ENCODE peak calls at places on chromosomes 1 and 21, in seven cellular contexts. One of them, this sample, is unnamed.

GRCh38 chr1:59074574-59074973 is 222.3 kb upstream of the FGGY start:
- DNase-seq in thoracic aorta: no peak
- DNase-seq in adipocyte: no peak
- DNase-seq in CD4-positive, alpha-beta memory T cell: no peak
- DNase-seq in HepG2: peak; percentile 13
- DNase-seq in right atrium auricular region: no peak
- DNase-seq in psoas muscle: no peak
- DNase-seq in this sample: no peak

GRCh38 chr1:194071200-194071599 is 884.8 kb upstream of the B3GALT2 start:
- DNase-seq in CD4-positive, alpha-beta memory T cell: no peak
- DNase-seq in HepG2: no peak
- DNase-seq in right atrium auricular region: no peak
- DNase-seq in psoas muscle: no peak
- DNase-seq in adipocyte: no peak
- DNase-seq in thoracic aorta: no peak
- DNase-seq in this sample: peak; percentile 7

GRCh38 chr1:54763814-54764131 is 550 bp downstream of the PARS2 start:
- DNase-seq in thoracic aorta: no peak
- DNase-seq in right atrium auricular region: no peak
- DNase-seq in adipocyte: no peak
- DNase-seq in CD4-positive, alpha-beta memory T cell: no peak
- DNase-seq in HepG2: peak; percentile 10
- DNase-seq in psoas muscle: no peak
- DNase-seq in this sample: no peak

GRCh38 chr21:22019766-22020165 is 1021.6 kb downstream of the NCAM2 start:
- DNase-seq in HepG2: no peak
- DNase-seq in psoas muscle: no peak
- DNase-seq in adipocyte: peak; percentile 60
- DNase-seq in right atrium auricular region: no peak
- DNase-seq in CD4-positive, alpha-beta memory T cell: no peak
- DNase-seq in thoracic aorta: no peak
- DNase-seq in this sample: no peak

GRCh38 chr1:31663622-31664452 is 19.2 kb upstream of the PEF1 start:
- DNase-seq in CD4-positive, alpha-beta memory T cell: peak; percentile 38
- DNase-seq in psoas muscle: peak; percentile 57
- DNase-seq in thoracic aorta: no peak
- DNase-seq in HepG2: peak; percentile 28
- DNase-seq in adipocyte: peak; percentile 71
- DNase-seq in right atrium auricular region: peak; percentile 69
- DNase-seq in this sample: peak; percentile 80

GRCh38 chr1:39410915-39411436 is 80.5 kb upstream of the BMP8A start:
- DNase-seq in CD4-positive, alpha-beta memory T cell: peak; percentile 67
- DNase-seq in right atrium auricular region: peak; percentile 85
- DNase-seq in adipocyte: peak; percentile 97
- DNase-seq in psoas muscle: peak; percentile 82
- DNase-seq in thoracic aorta: no peak
- DNase-seq in HepG2: peak; percentile 84
- DNase-seq in this sample: peak; percentile 63

GRCh38 chr1:7267493-7267892 is 482.2 kb downstream of the CAMTA1 start:
- DNase-seq in HepG2: peak; percentile 8
- DNase-seq in right atrium auricular region: no peak
- DNase-seq in thoracic aorta: no peak
- DNase-seq in adipocyte: no peak
- DNase-seq in psoas muscle: no peak
- DNase-seq in CD4-positive, alpha-beta memory T cell: no peak
- DNase-seq in this sample: no peak

GRCh38 chr21:43277481-43278351 is 108.9 kb downstream of the CRYAA start:
- DNase-seq in right atrium auricular region: no peak
- DNase-seq in CD4-positive, alpha-beta memory T cell: no peak
- DNase-seq in HepG2: no peak
- DNase-seq in psoas muscle: peak; percentile 11
- DNase-seq in adipocyte: no peak
- DNase-seq in thoracic aorta: no peak
- DNase-seq in this sample: peak; percentile 49

GRCh38 chr1:50873458-50874187 is 86.4 kb downstream of the FAF1 start:
- DNase-seq in CD4-positive, alpha-beta memory T cell: peak; percentile 67
- DNase-seq in psoas muscle: peak; percentile 35
- DNase-seq in adipocyte: peak; percentile 62
- DNase-seq in HepG2: peak; percentile 23
- DNase-seq in right atrium auricular region: peak; percentile 68
- DNase-seq in thoracic aorta: no peak
- DNase-seq in this sample: peak; percentile 53

GRCh38 chr1:4684142-4684541 is 29.7 kb downstream of the AJAP1 start:
- DNase-seq in HepG2: no peak
- DNase-seq in adipocyte: no peak
- DNase-seq in psoas muscle: no peak
- DNase-seq in thoracic aorta: no peak
- DNase-seq in CD4-positive, alpha-beta memory T cell: no peak
- DNase-seq in right atrium auricular region: no peak
- DNase-seq in this sample: no peak

GRCh38 chr1:244144053-244144452 is 93.0 kb downstream of the ZBTB18 start:
- DNase-seq in right atrium auricular region: no peak
- DNase-seq in thoracic aorta: no peak
- DNase-seq in psoas muscle: no peak
- DNase-seq in CD4-positive, alpha-beta memory T cell: no peak
- DNase-seq in HepG2: no peak
- DNase-seq in adipocyte: no peak
- DNase-seq in this sample: no peak

GRCh38 chr1:10114746-10115145 is 82.0 kb downstream of the UBE4B start:
- DNase-seq in psoas muscle: no peak
- DNase-seq in thoracic aorta: no peak
- DNase-seq in CD4-positive, alpha-beta memory T cell: no peak
- DNase-seq in adipocyte: no peak
- DNase-seq in right atrium auricular region: no peak
- DNase-seq in HepG2: no peak
- DNase-seq in this sample: no peak

GRCh38 chr1:175171214-175171913 is 21.2 kb downstream of the KIAA0040 start:
- DNase-seq in right atrium auricular region: no peak
- DNase-seq in HepG2: no peak
- DNase-seq in psoas muscle: no peak
- DNase-seq in CD4-positive, alpha-beta memory T cell: no peak
- DNase-seq in adipocyte: no peak
- DNase-seq in thoracic aorta: no peak
- DNase-seq in this sample: no peak

GRCh38 chr1:52684545-52684944 is 13.6 kb downstream of the COA7 start:
- DNase-seq in adipocyte: no peak
- DNase-seq in thoracic aorta: no peak
- DNase-seq in HepG2: no peak
- DNase-seq in CD4-positive, alpha-beta memory T cell: no peak
- DNase-seq in right atrium auricular region: no peak
- DNase-seq in psoas muscle: no peak
- DNase-seq in this sample: no peak

GRCh38 chr1:167658574-167659328 is 28.7 kb downstream of the RCSD1 start:
- DNase-seq in right atrium auricular region: no peak
- DNase-seq in thoracic aorta: no peak
- DNase-seq in adipocyte: no peak
- DNase-seq in CD4-positive, alpha-beta memory T cell: no peak
- DNase-seq in HepG2: no peak
- DNase-seq in psoas muscle: no peak
- DNase-seq in this sample: peak; percentile 6

GRCh38 chr1:78070758-78071157 is 25.0 kb downstream of the GIPC2 start:
- DNase-seq in right atrium auricular region: no peak
- DNase-seq in psoas muscle: no peak
- DNase-seq in HepG2: no peak
- DNase-seq in CD4-positive, alpha-beta memory T cell: no peak
- DNase-seq in adipocyte: peak; percentile 76
- DNase-seq in thoracic aorta: no peak
- DNase-seq in this sample: no peak

GRCh38 chr21:29007801-29008200 is 11.3 kb downstream of the RWDD2B start:
- DNase-seq in psoas muscle: no peak
- DNase-seq in thoracic aorta: no peak
- DNase-seq in right atrium auricular region: no peak
- DNase-seq in adipocyte: no peak
- DNase-seq in CD4-positive, alpha-beta memory T cell: no peak
- DNase-seq in HepG2: no peak
- DNase-seq in this sample: no peak

GRCh38 chr1:226976671-226977287 is 36.7 kb downstream of the COQ8A start:
- DNase-seq in CD4-positive, alpha-beta memory T cell: no peak
- DNase-seq in HepG2: no peak
- DNase-seq in psoas muscle: no peak
- DNase-seq in adipocyte: no peak
- DNase-seq in right atrium auricular region: no peak
- DNase-seq in thoracic aorta: no peak
- DNase-seq in this sample: no peak

GRCh38 chr1:182707116-182707515 is 22.7 kb upstream of the RGS8 start:
- DNase-seq in HepG2: no peak
- DNase-seq in psoas muscle: no peak
- DNase-seq in right atrium auricular region: no peak
- DNase-seq in adipocyte: peak; percentile 12
- DNase-seq in CD4-positive, alpha-beta memory T cell: no peak
- DNase-seq in thoracic aorta: no peak
- DNase-seq in this sample: no peak

GRCh38 chr1:9439074-9439761 is 100.0 kb upstream of the SLC25A33 start:
- DNase-seq in psoas muscle: peak; percentile 56
- DNase-seq in adipocyte: no peak
- DNase-seq in CD4-positive, alpha-beta memory T cell: no peak
- DNase-seq in thoracic aorta: no peak
- DNase-seq in HepG2: peak; percentile 80
- DNase-seq in right atrium auricular region: peak; percentile 74
- DNase-seq in this sample: no peak

GRCh38 chr1:116879478-116880133 is 30.1 kb upstream of the PTGFRN start:
- DNase-seq in CD4-positive, alpha-beta memory T cell: no peak
- DNase-seq in HepG2: no peak
- DNase-seq in right atrium auricular region: no peak
- DNase-seq in adipocyte: no peak
- DNase-seq in psoas muscle: no peak
- DNase-seq in thoracic aorta: no peak
- DNase-seq in this sample: no peak

DNA sequence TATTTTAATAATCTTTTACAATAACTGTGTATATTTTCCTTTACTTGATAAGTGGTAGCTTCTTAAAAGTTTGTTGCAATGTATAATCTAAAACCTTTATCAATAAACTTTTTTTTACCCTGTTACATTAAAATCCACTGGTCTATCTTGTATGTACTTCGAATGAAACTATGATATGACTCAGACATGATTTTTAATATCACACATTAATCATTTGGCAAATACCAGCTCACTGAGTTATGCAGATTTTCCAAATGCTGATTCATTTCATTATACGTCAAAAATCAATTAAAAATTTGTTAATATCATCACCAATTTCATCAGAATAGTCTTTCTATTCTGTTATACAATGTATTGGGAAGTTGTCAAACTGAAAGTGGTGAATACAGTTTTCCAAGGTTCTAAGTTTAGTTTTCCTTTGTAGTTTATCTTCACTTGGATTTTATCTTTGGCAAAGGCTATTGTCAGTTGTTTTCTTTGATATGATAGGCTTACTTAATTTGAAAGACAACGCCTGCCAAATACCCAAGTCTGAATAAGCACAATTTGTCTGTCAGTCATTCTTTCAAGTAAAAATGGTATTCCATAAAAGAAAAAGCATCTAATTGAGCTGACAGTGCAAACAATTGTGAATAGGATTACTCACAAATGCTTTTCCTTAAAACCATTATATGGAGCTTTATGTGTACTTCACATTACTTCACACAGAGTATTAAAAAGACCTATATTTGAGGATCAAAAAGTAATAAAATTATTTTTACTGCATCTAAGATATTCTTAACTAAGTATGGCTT is 127.0 kb downstream of the NME7 start:
- DNase-seq in adipocyte: no peak
- DNase-seq in CD4-positive, alpha-beta memory T cell: no peak
- DNase-seq in thoracic aorta: no peak
- DNase-seq in psoas muscle: no peak
- DNase-seq in right atrium auricular region: no peak
- DNase-seq in HepG2: no peak
- DNase-seq in this sample: peak; percentile 90
- H3K4me3 ChIP-seq in adipocyte: peak overlapping the region; percentile 69
- H3K4me3 ChIP-seq in CD4-positive, alpha-beta memory T cell: no peak overlapping the region
- H3K4me3 ChIP-seq in thoracic aorta: no peak overlapping the region
- H3K4me3 ChIP-seq in psoas muscle: peak overlapping the region; percentile 8
- H3K4me3 ChIP-seq in right atrium auricular region: no peak overlapping the region
- H3K4me3 ChIP-seq in HepG2: no peak overlapping the region
- H3K4me3 ChIP-seq in this sample: no peak overlapping the region

GRCh38 chr1:221727146-221728036 is 14.5 kb downstream of the DUSP10 start:
- DNase-seq in HepG2: no peak
- DNase-seq in thoracic aorta: no peak
- DNase-seq in psoas muscle: no peak
- DNase-seq in CD4-positive, alpha-beta memory T cell: no peak
- DNase-seq in right atrium auricular region: no peak
- DNase-seq in adipocyte: no peak
- DNase-seq in this sample: no peak
- H3K4me1 ChIP-seq in HepG2: no peaks in the 10 kb centered on the region
- H3K4me1 ChIP-seq in thoracic aorta: peaks cover 28% of the 10 kb centered on the region
- H3K4me1 ChIP-seq in psoas muscle: peaks cover 78% of the 10 kb centered on the region
- H3K4me1 ChIP-seq in CD4-positive, alpha-beta memory T cell: peaks cover 65% of the 10 kb centered on the region
- H3K4me1 ChIP-seq in right atrium auricular region: no peaks in the 10 kb centered on the region
- H3K4me1 ChIP-seq in adipocyte: peaks cover 56% of the 10 kb centered on the region
- H3K4me1 ChIP-seq in this sample: peaks cover 5% of the 10 kb centered on the region

GRCh38 chr1:16118706-16119105 is 37.2 kb downstream of the EPHA2 start:
- DNase-seq in adipocyte: no peak
- DNase-seq in CD4-positive, alpha-beta memory T cell: no peak
- DNase-seq in right atrium auricular region: no peak
- DNase-seq in HepG2: no peak
- DNase-seq in psoas muscle: no peak
- DNase-seq in thoracic aorta: no peak
- DNase-seq in this sample: no peak

GRCh38 chr1:16119504-16119903 is 36.4 kb downstream of the EPHA2 start:
- DNase-seq in right atrium auricular region: no peak
- DNase-seq in HepG2: no peak
- DNase-seq in CD4-positive, alpha-beta memory T cell: no peak
- DNase-seq in psoas muscle: no peak
- DNase-seq in adipocyte: no peak
- DNase-seq in thoracic aorta: no peak
- DNase-seq in this sample: no peak

GRCh38 chr1:16116625-16117024 is 39.2 kb downstream of the EPHA2 start:
- DNase-seq in psoas muscle: no peak
- DNase-seq in thoracic aorta: no peak
- DNase-seq in right atrium auricular region: no peak
- DNase-seq in HepG2: no peak
- DNase-seq in adipocyte: no peak
- DNase-seq in CD4-positive, alpha-beta memory T cell: no peak
- DNase-seq in this sample: no peak

GRCh38 chr1:16117369-16117768 is 38.5 kb downstream of the EPHA2 start:
- DNase-seq in HepG2: no peak
- DNase-seq in CD4-positive, alpha-beta memory T cell: no peak
- DNase-seq in adipocyte: no peak
- DNase-seq in psoas muscle: no peak
- DNase-seq in thoracic aorta: no peak
- DNase-seq in right atrium auricular region: no peak
- DNase-seq in this sample: no peak

DNA sequence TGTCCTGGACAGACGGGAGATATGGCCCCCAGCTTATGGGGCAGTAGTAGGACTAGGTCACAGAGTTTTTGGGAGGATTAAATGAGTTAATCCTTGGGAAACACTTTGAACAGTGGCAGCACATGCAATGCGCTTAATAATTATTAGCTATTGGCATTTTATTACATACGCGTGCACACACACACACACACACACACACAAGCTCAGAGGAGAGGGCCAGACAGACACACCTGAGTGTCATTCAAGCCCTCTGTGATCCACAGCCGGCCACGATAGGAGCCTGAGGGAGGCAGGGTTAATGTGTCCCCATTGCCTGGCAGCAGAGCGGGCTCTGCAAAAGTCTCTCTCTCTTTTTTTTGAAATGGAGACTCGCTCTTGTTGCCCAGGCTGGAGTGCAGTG is 37.9 kb downstream of the EPHA2 start:
- DNase-seq in HepG2: no peak
- DNase-seq in right atrium auricular region: no peak
- DNase-seq in psoas muscle: no peak
- DNase-seq in thoracic aorta: no peak
- DNase-seq in adipocyte: no peak
- DNase-seq in CD4-positive, alpha-beta memory T cell: no peak
- DNase-seq in this sample: no peak
- H3K27me3 ChIP-seq in HepG2: peaks cover 3% of the 10 kb centered on the region
- H3K27me3 ChIP-seq in right atrium auricular region: no peaks in the 10 kb centered on the region
- H3K27me3 ChIP-seq in psoas muscle: no peaks in the 10 kb centered on the region
- H3K27me3 ChIP-seq in thoracic aorta: no peaks in the 10 kb centered on the region
- H3K27me3 ChIP-seq in adipocyte: peaks cover 8% of the 10 kb centered on the region
- H3K27me3 ChIP-seq in CD4-positive, alpha-beta memory T cell: no peaks in the 10 kb centered on the region
- H3K27me3 ChIP-seq in this sample: no peaks in the 10 kb centered on the region

GRCh38 chr1:43935711-43936427 is 2.3 kb downstream of the ARTN start:
- DNase-seq in CD4-positive, alpha-beta memory T cell: no peak
- DNase-seq in right atrium auricular region: no peak
- DNase-seq in adipocyte: no peak
- DNase-seq in HepG2: no peak
- DNase-seq in psoas muscle: no peak
- DNase-seq in thoracic aorta: no peak
- DNase-seq in this sample: no peak
- H3K4me3 ChIP-seq in CD4-positive, alpha-beta memory T cell: no peak overlapping the region
- H3K4me3 ChIP-seq in right atrium auricular region: peak overlapping the region; percentile 32
- H3K4me3 ChIP-seq in adipocyte: no peak overlapping the region
- H3K4me3 ChIP-seq in HepG2: peak overlapping the region; percentile 61
- H3K4me3 ChIP-seq in psoas muscle: peak overlapping the region; percentile 64
- H3K4me3 ChIP-seq in thoracic aorta: peak overlapping the region; percentile 69
- H3K4me3 ChIP-seq in this sample: no peak overlapping the region

This sample was measured in HAP-1.